ENCODE peak calls at places on chromosomes 1 and 21, in ten cellular contexts. S is neural progenitor cell; Y is right atrium auricular region; L is left ventricle myocardium inferior; I is DND-41; A is sigmoid colon; Q is upper lobe of right lung; J is CD4-positive, alpha-beta T cell; K is PC-9; B is PC-3. Z is an unnamed sample.

GRCh38 chr1:28971980-28972771 is 57.8 kb downstream of the EPB41 start:
- DNase-seq in S (no peak), Y (no peak), L (no peak), I (no peak), A (peak; percentile 73), Q (no peak), J (no peak), K (peak; percentile 85), B (peak; percentile 94), Z (peak; percentile 81)

GRCh38 chr1:90616395-90616794 is 100.7 kb downstream of the BARHL2 start:
- DNase-seq in S (peak; percentile 44), Y (no peak), L (no peak), I (peak; percentile 20), A (no peak), Q (no peak), J (no peak), K (no peak), B (peak; percentile 40), Z (peak; percentile 5)

GRCh38 chr1:8424539-8425116 is 106.7 kb downstream of the SLC45A1 start:
- DNase-seq in S (peak; percentile 61), Y (no peak), L (peak; percentile 43), I (peak; percentile 42), A (peak; percentile 77), Q (peak; percentile 66), J (peak; percentile 52), K (peak; percentile 87), B (peak; percentile 76), Z (no peak)

GRCh38 chr1:204977327-204977726 is 65.7 kb upstream of the CNTN2 start:
- DNase-seq in S (no peak), Y (no peak), L (no peak), I (no peak), A (no peak), Q (no peak), J (no peak), K (no peak), B (no peak), Z (no peak)

GRCh38 chr1:178645157-178645825 is 79.8 kb upstream of the RALGPS2 start:
- DNase-seq in S (peak; percentile 55), Y (no peak), L (no peak), I (no peak), A (no peak), Q (no peak), J (no peak), K (no peak), B (no peak), Z (no peak)

GRCh38 chr1:246434335-246434734 is 72.7 kb downstream of the SMYD3 start:
- DNase-seq in S (no peak), Y (no peak), L (no peak), I (no peak), A (no peak), Q (no peak), J (no peak), K (no peak), B (no peak), Z (no peak)

GRCh38 chr1:247115545-247115944 is 11.4 kb upstream of the ZNF669 start:
- DNase-seq in S (no peak), Y (no peak), L (no peak), I (no peak), A (no peak), Q (no peak), J (no peak), K (no peak), B (no peak), Z (no peak)

GRCh38 chr21:41506526-41507520 is 1.1 kb downstream of the TMPRSS2 start:
- DNase-seq in S (peak; percentile 74), Y (no peak), L (no peak), I (no peak), A (no peak), Q (peak; percentile 83), J (no peak), K (no peak), B (peak; percentile 51), Z (no peak)

GRCh38 chr1:180680558-180681144 is 48.8 kb downstream of the XPR1 start:
- DNase-seq in S (no peak), Y (no peak), L (no peak), I (no peak), A (no peak), Q (no peak), J (no peak), K (no peak), B (peak; percentile 69), Z (peak; percentile 59)
- H3K27ac ChIP-seq in S (no peak overlapping the region), Y (no peak overlapping the region), L (no peak overlapping the region), I (no peak overlapping the region), A (no peak overlapping the region), Q (no peak overlapping the region), J (no peak overlapping the region), K (no peak overlapping the region), B (no peak overlapping the region), Z (no peak overlapping the region)

DNA sequence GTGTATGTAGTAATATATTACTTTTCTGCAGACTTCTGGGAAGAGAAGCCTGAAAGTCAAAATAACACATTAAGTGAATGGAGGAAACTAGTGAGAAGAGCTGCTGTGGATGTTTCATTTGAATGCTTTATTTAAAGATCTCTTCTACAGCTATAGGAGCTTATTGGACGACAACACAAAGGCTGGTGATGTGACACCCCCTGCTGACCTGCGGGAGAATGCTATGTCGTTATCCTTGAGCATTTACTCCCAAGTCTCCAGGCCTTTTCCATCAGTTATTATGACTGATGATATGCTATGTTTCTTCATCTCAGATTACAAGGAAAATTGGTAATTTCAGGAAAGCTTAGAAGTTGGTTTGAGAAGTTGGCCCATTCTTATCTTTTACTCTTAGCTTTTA is 22.3 kb upstream of the PLA2G4A start:
- DNase-seq in S (peak; percentile 33), Y (no peak), L (no peak), I (no peak), A (no peak), Q (no peak), J (no peak), K (no peak), B (peak; percentile 68), Z (peak; percentile 71)
- TF ChIP-seq CTCF in S (no peak), Y (peak; percentile 29), L (peak; percentile 41), I (peak; percentile 31), A (no peak), Q (peak; percentile 25), J (no peak), K (no peak), B (peak; percentile 73), Z (peak; percentile 58)

DNA sequence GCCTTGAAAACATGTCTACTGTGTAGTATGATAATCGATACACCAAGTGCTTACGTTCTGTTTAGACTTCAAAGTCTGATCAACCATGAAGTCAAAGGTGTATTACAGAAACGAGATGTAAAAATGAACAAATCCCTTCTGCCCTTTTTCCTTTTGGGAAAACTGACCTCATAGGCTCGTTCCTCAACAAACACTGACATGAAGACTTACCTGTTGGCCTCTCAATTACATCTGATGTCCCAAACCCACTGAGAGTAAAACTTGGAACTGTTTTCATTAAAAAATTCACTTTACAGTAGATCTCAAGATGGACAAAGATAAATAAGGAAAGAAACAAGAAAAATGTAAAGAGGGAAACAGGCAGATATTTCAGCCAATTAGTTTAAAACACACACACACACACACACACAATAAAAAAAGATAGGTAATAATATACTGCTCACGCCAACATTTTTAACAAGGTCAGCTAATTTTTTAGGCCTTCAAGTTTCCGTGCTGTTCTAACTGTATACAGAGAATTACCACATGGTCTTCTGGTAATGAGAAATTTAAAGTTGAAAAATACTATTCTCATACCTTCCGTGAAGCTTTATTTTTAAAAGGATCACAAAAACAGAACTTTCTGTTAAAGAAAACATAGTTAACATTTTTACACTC is 2.1 kb downstream of the HMGN1 start:
- DNase-seq in S (no peak), Y (no peak), L (no peak), I (no peak), A (no peak), Q (no peak), J (no peak), K (no peak), B (no peak), Z (no peak)
- H3K27ac ChIP-seq in S (no peak overlapping the region), Y (no peak overlapping the region), L (peak overlapping the region; percentile 97), I (no peak overlapping the region), A (peak overlapping the region; percentile 91), Q (no peak overlapping the region), J (no peak overlapping the region), K (no peak overlapping the region), B (no peak overlapping the region), Z (no peak overlapping the region)

DNA sequence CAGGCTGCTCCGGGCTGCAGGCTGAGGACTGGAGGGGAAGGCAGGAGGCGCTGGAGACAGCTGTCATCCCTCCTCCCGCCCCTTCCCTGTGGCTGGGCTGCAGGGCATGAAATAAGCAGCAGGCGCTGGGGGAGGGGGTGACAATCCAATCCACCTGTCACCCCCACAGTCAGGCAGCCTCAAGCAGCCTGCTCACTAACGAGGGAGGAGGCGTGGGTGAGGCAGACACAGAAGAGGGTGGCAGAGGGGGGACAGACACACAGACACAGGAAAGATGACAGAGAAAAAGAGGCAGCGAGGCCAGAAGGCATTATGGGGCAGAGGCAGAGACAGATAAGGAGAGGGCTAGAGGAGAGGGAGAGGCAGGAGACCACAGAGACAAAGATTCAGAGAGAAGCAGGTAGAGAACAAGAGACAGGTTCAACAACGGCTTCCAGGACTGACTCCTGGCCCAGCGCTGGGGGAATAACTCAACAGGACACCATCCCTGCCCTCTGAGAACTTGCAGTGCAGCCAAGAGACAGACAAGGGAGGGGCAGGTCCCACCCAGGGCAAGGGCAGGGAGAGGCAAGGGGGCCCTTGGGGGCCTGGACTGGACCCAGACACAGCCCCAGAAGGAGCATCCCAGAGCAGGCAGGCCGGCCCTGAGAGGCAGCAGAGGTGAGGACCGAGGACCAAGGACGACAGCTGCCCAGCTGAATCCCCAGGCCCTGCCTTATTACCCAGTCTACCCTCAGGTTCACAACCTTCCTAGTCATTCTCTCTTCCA is 11.2 kb downstream of the MEF2D start:
- DNase-seq in S (peak; percentile 77), Y (no peak), L (peak; percentile 71), I (peak; percentile 74), A (peak; percentile 89), Q (no peak), J (peak; percentile 18), K (no peak), B (no peak), Z (no peak)
- TF ChIP-seq CTCF in S (peak; percentile 12), Y (peak; percentile 60), L (peak; percentile 52), I (no peak), A (no peak), Q (peak; percentile 10), J (no peak), K (no peak), B (no peak), Z (peak; percentile 41)

GRCh38 chr1:9718006-9718680 is 66.6 kb downstream of the PIK3CD start:
- DNase-seq in S (no peak), Y (no peak), L (no peak), I (no peak), A (no peak), Q (no peak), J (no peak), K (no peak), B (no peak), Z (no peak)
- H3K27ac ChIP-seq in S (no peak overlapping the region), Y (no peak overlapping the region), L (no peak overlapping the region), I (peak overlapping the region; percentile 96), A (no peak overlapping the region), Q (peak overlapping the region; percentile 51), J (peak overlapping the region; percentile 89), K (no peak overlapping the region), B (no peak overlapping the region), Z (no peak overlapping the region)

GRCh38 chr1:85027242-85027983 is 20.9 kb downstream of the MCOLN3 start:
- DNase-seq in S (peak; percentile 26), Y (no peak), L (no peak), I (no peak), A (no peak), Q (no peak), J (no peak), K (no peak), B (peak; percentile 21), Z (no peak)
- TF ChIP-seq CTCF in S (peak; percentile 27), Y (no peak), L (no peak), I (peak; percentile 10), A (no peak), Q (peak; percentile 14), J (no peak), K (no peak), B (peak; percentile 41), Z (no peak)

Z was measured in brain microvascular endothelial cell.